ENCODE peak calls at places on chromosome 20, in eight cellular contexts. H, E, F, A, R, T, S and B are unnamed samples.

GRCh38 chr20:4853787-4854295 is 132.1 kb downstream of the PRND start:
- DNase-seq in H (no peak), E (no peak), F (no peak), A (no peak), R (no peak), T (no peak), S (no peak), B (no peak)

GRCh38 chr20:53901697-53902096 is 168.7 kb downstream of the BCAS1 start:
- DNase-seq in H (no peak), E (no peak), F (no peak), A (no peak), R (no peak), T (no peak), S (no peak), B (no peak)

GRCh38 chr20:10513931-10514575 is 78.9 kb downstream of the SLX4IP start:
- DNase-seq in H (no peak), E (no peak), F (no peak), A (peak; percentile 68), R (no peak), T (no peak), S (no peak), B (no peak)

GRCh38 chr20:43844778-43845614 is 69.7 kb upstream of the TOX2 start:
- DNase-seq in H (no peak), E (no peak), F (no peak), A (peak; percentile 64), R (peak; percentile 65), T (peak; percentile 87), S (no peak), B (no peak)

GRCh38 chr20:44496976-44497375 is 21.3 kb downstream of the TTPAL start:
- DNase-seq in H (no peak), E (no peak), F (no peak), A (peak; percentile 32), R (peak; percentile 87), T (peak; percentile 82), S (no peak), B (peak; percentile 62)

GRCh38 chr20:39893013-39893685 is 795.9 kb downstream of the MAFB start:
- DNase-seq in H (no peak), E (no peak), F (no peak), A (no peak), R (peak; percentile 81), T (peak; percentile 91), S (no peak), B (no peak)

GRCh38 chr20:7272512-7272911 is 505.0 kb downstream of the BMP2 start:
- DNase-seq in H (no peak), E (no peak), F (no peak), A (no peak), R (peak; percentile 21), T (no peak), S (no peak), B (no peak)

GRCh38 chr20:64244870-64245603 is 10.5 kb upstream of the PCMTD2 start:
- DNase-seq in H (no peak), E (no peak), F (no peak), A (no peak), R (no peak), T (no peak), S (no peak), B (no peak)

GRCh38 chr20:17895641-17896246 is 72.8 kb downstream of the SNX5 start:
- DNase-seq in H (no peak), E (no peak), F (no peak), A (peak; percentile 60), R (peak; percentile 66), T (peak; percentile 58), S (peak; percentile 81), B (peak; percentile 59)

GRCh38 chr20:2760381-2761305 is 39.8 kb downstream of the CPXM1 start:
- DNase-seq in H (no peak), E (no peak), F (no peak), A (no peak), R (no peak), T (no peak), S (no peak), B (no peak)

GRCh38 chr20:3784226-3784853 is 2.2 kb downstream of the CENPB start:
- DNase-seq in H (no peak), E (no peak), F (no peak), A (no peak), R (no peak), T (no peak), S (peak; percentile 58), B (no peak)

GRCh38 chr20:2742934-2743559 is 50.5 kb downstream of the EBF4 start:
- DNase-seq in H (peak; percentile 35), E (peak; percentile 76), F (peak; percentile 64), A (peak; percentile 71), R (peak; percentile 49), T (peak; percentile 20), S (no peak), B (peak; percentile 65)

GRCh38 chr20:20455945-20456344 is 88.0 kb downstream of the INSM1 start:
- DNase-seq in H (no peak), E (no peak), F (no peak), A (no peak), R (no peak), T (no peak), S (no peak), B (no peak)

GRCh38 chr20:7090753-7091310 is 323.3 kb downstream of the BMP2 start:
- DNase-seq in H (no peak), E (no peak), F (no peak), A (no peak), R (no peak), T (no peak), S (no peak), B (no peak)

DNA sequence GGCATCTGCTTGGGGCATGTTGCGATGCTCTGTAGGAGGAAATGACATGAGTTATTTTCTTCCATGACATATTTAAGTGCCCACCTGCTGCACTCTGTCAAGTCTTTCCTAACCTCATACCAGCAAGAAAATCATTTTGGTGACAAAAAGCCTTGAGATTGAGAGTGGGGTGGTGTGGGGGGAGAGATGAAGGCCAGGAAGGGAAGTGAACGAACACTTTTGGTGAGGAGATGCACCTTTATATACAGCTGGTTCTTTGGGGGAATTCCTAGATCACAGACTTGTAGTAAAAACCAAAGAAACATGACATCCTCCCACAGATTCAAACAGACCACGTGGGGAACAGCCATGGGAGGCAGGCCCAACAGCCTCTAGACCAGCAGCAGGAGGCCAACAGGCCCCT is 26.1 kb downstream of the NCOA5 start:
- DNase-seq in H (no peak), E (no peak), F (no peak), A (no peak), R (no peak), T (no peak), S (no peak), B (peak; percentile 57)
- H3K4me3 ChIP-seq in H (no peak overlapping the region), E (no peak overlapping the region), F (no peak overlapping the region), A (no peak overlapping the region), R (no peak overlapping the region), T (no peak overlapping the region), S (no peak overlapping the region), B (no peak overlapping the region)

DNA sequence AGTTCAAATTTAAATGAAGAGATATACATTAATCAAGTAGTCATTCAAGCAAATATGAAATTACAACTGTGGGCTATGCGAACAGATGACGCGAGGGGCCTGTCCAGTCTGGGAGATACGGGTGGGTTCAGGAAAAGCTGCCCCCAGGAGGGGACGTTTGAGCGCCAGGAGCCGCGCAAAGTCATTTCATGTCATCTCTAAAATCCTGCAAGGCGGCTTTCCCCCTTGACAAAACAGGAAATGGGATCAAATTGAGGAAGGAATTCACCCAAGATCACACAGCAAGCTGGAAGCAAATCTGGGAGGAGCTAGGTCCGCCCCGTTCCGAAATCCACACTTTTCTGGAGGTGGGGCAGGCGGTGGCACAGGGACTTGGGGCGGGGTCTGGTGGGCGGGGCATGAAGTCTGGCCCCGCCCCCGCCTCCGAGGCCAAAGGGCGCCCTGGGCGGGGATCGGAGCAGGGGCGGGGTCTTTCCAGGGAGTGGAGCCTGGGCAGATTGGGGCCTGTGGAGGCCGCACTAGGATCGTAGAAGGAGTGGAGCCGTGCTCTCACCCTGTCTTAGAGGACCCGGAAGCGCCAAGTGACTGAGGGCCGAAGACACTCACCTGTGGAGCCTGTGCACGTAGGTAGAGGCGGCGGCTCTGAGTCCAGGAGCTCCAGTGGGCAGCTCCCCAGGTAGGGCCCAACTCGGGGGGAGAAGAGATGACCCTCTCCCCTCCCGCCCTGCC is at the start of gene LPIN3:
- DNase-seq in H (peak; percentile 91), E (peak; percentile 23), F (peak; percentile 53), A (peak; percentile 95), R (peak; percentile 81), T (peak; percentile 31), S (peak; percentile 93), B (peak; percentile 57)
- H3K4me3 ChIP-seq in H (peak within 1 kb of the TSS; percentile 43), E (peak within 1 kb of the TSS; percentile 47), F (peak within 1 kb of the TSS; percentile 60), A (peak within 1 kb of the TSS; percentile 63), R (peak within 1 kb of the TSS; percentile 39), T (peak within 1 kb of the TSS; percentile 56), S (peak within 1 kb of the TSS; percentile 55), B (peak within 1 kb of the TSS; percentile 23)

DNA sequence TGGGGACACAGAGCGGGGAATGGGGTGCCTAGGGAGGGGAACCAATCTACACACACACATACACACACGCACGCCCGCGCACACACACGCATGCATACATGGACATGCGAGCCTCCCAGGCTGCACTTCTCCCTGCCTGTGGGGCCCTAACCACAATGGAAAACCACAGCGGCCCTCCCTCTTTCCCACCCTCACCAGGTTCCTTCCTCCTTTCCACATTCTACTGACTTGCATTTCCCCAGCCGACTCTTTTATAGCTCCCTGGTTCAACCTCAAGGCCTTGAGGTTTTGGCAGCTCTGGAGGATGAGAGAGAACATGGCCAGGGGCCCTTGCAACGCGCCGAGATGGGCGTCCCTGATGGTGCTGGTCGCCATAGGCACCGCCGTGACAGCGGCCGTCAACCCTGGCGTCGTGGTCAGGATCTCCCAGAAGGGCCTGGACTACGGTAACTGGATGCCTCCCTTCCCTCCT is at the start of gene BPI:
- DNase-seq in H (no peak), E (no peak), F (no peak), A (no peak), R (peak; percentile 64), T (no peak), S (peak; percentile 70), B (no peak)
- H3K4me3 ChIP-seq in H (no peak within 1 kb of the TSS), E (no peak within 1 kb of the TSS), F (no peak within 1 kb of the TSS), A (no peak within 1 kb of the TSS), R (no peak within 1 kb of the TSS), T (no peak within 1 kb of the TSS), S (no peak within 1 kb of the TSS), B (no peak within 1 kb of the TSS)

GRCh38 chr20:60256811-60257210 is 298.6 kb downstream of the CDH26 start:
- DNase-seq in H (no peak), E (no peak), F (no peak), A (no peak), R (no peak), T (no peak), S (no peak), B (no peak)

GRCh38 chr20:60255426-60255825 is 297.2 kb downstream of the CDH26 start:
- DNase-seq in H (no peak), E (no peak), F (no peak), A (no peak), R (no peak), T (no peak), S (no peak), B (no peak)

GRCh38 chr20:60255866-60256265 is 297.6 kb downstream of the CDH26 start:
- DNase-seq in H (no peak), E (no peak), F (no peak), A (no peak), R (peak; percentile 13), T (no peak), S (no peak), B (no peak)

GRCh38 chr20:60258255-60258863 is 300.1 kb downstream of the CDH26 start:
- DNase-seq in H (peak; percentile 24), E (no peak), F (no peak), A (no peak), R (no peak), T (no peak), S (no peak), B (no peak)

DNA sequence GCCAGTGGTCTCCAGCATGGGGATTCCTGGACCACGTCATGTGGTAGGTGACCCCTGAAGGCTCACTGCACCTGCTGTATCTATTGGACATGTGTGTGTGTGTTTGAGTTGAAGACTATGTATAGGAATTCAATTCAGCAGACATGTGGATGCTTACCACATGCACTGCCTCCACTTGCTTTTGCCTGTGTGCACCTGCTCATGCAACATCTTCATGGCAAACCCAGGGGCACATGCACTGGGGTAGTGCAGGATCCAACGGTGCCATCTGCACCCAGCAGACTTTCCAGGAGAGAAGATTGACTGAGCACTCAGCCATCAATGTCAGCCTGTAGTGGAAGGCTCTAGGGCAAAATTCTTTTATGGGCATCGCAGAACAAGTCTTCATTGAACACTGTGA is 299.4 kb downstream of the CDH26 start:
- DNase-seq in H (no peak), E (no peak), F (no peak), A (no peak), R (no peak), T (no peak), S (no peak), B (no peak)
- H3K4me3 ChIP-seq in H (no peak overlapping the region), E (no peak overlapping the region), F (no peak overlapping the region), A (no peak overlapping the region), R (no peak overlapping the region), T (no peak overlapping the region), S (no peak overlapping the region), B (no peak overlapping the region)